ENCODE peak calls at places on chromosomes 1 and 21, in nine cellular contexts. Q, V, Z, J, L, W, T, M and R are unnamed samples.

GRCh38 chr1:54353959-54354358 is 52.2 kb downstream of the SSBP3 start:
- DNase-seq in J (no peak), Z (no peak), T (no peak), Q (no peak), M (no peak), V (no peak), W (no peak), L (no peak), R (no peak)

GRCh38 chr1:112735752-112736151 is 20.6 kb upstream of the PPM1J start:
- DNase-seq in Z (no peak), T (peak; percentile 67), V (no peak), M (no peak), J (no peak), W (no peak), Q (no peak), L (no peak), R (no peak)

GRCh38 chr21:33135925-33136324 is 66.0 kb downstream of the OLIG1 start:
- DNase-seq in Z (no peak), J (peak; percentile 37), L (no peak), V (no peak), W (no peak), T (no peak), M (no peak), Q (no peak), R (no peak)

GRCh38 chr1:59008599-59009347 is 224.9 kb upstream of the JUN start:
- DNase-seq in J (no peak), M (no peak), W (no peak), L (no peak), Q (no peak), Z (peak; percentile 23), T (peak; percentile 53), V (no peak), R (no peak)

GRCh38 chr1:11501491-11501897 is 22.5 kb downstream of the DISP3 start:
- DNase-seq in Z (no peak), W (no peak), V (no peak), T (no peak), L (no peak), J (no peak), M (no peak), Q (no peak), R (peak; percentile 9)

GRCh38 chr1:63772876-63773275 is 941 bp upstream of the ROR1 start:
- DNase-seq in Z (no peak), M (no peak), L (no peak), T (no peak), V (no peak), W (no peak), J (no peak), Q (no peak), R (no peak)

GRCh38 chr1:37704966-37705365 is 12.7 kb downstream of the CDCA8 start:
- DNase-seq in Z (no peak), L (no peak), V (no peak), Q (no peak), M (no peak), J (no peak), T (peak; percentile 95), W (no peak), R (no peak)

GRCh38 chr1:39751595-39751994 is 12.9 kb downstream of the PPIE start:
- DNase-seq in J (no peak), V (no peak), W (no peak), Q (no peak), Z (no peak), L (no peak), M (no peak), T (no peak), R (no peak)

GRCh38 chr21:32626633-32627196 is 14.5 kb upstream of the CFAP298 start:
- DNase-seq in V (no peak), W (no peak), J (no peak), L (no peak), T (peak; percentile 82), Q (no peak), M (no peak), Z (no peak), R (no peak)

GRCh38 chr1:232509570-232509969 is 120.4 kb downstream of the SIPA1L2 start:
- DNase-seq in Z (no peak), M (no peak), V (no peak), J (no peak), T (peak; percentile 8), W (peak; percentile 16), L (no peak), Q (no peak), R (no peak)

GRCh38 chr1:3099861-3100260 is 30.9 kb downstream of the PRDM16 start:
- DNase-seq in V (no peak), T (no peak), M (no peak), J (no peak), W (no peak), L (no peak), Z (no peak), Q (no peak), R (no peak)

GRCh38 chr1:97270508-97271307 is 549.1 kb downstream of the PTBP2 start:
- DNase-seq in M (no peak), J (no peak), T (peak; percentile 0), L (no peak), W (no peak), Z (no peak), V (no peak), Q (no peak), R (no peak)